ENCODE peak calls at places on chromosomes 2 and 18, in four cellular contexts. B is A549, K is WTC11, H is K562. P is an unnamed sample.

GRCh38 chr2:219522111-219523030 is 8.1 kb downstream of the ASIC4 start:
- DNase-seq in B (no peak), K (peak; percentile 78), H (peak; percentile 86), P (no peak)

GRCh38 chr2:98518106-98518505 is 73.4 kb downstream of the INPP4A start:
- DNase-seq in H (peak; percentile 45), B (no peak), K (peak; percentile 30), P (peak; percentile 55)

GRCh38 chr18:24446953-24447537 is 13.4 kb upstream of the HRH4 start:
- DNase-seq in K (no peak), B (no peak), H (no peak), P (no peak)

GRCh38 chr2:239157766-239158165 is 243.1 kb downstream of the HDAC4 start:
- DNase-seq in K (peak; percentile 82), B (peak; percentile 35), H (peak; percentile 41), P (no peak)

GRCh38 chr2:31950946-31951562 is 59.8 kb downstream of the MEMO1 start:
- DNase-seq in B (no peak), K (no peak), H (no peak), P (no peak)

GRCh38 chr2:187220100-187220499 is 228.0 kb downstream of the CALCRL start:
- DNase-seq in H (no peak), K (no peak), B (no peak), P (no peak)

GRCh38 chr2:126704434-126705165 is 48.6 kb downstream of the GYPC start:
- DNase-seq in K (no peak), B (no peak), H (no peak), P (no peak)

GRCh38 chr2:215797676-215798075 is 215.7 kb downstream of the MREG start:
- DNase-seq in K (no peak), B (no peak), H (no peak), P (no peak)

GRCh38 chr2:144650886-144651285 is 131.0 kb upstream of the ZEB2 start:
- DNase-seq in B (no peak), K (no peak), H (no peak), P (no peak)

GRCh38 chr2:235643680-235644117 is 149.9 kb downstream of the AGAP1 start:
- DNase-seq in B (no peak), H (peak; percentile 44), K (no peak), P (no peak)

GRCh38 chr2:47225061-47225783 is 70.1 kb upstream of the STPG4 start:
- DNase-seq in H (peak; percentile 77), B (no peak), K (no peak), P (peak; percentile 97)

GRCh38 chr2:77642339-77642738 is 120.2 kb upstream of the LRRTM4 start:
- DNase-seq in K (no peak), B (no peak), H (no peak), P (no peak)

GRCh38 chr2:20578895-20579825 is 71.7 kb downstream of the HS1BP3 start:
- DNase-seq in K (no peak), H (peak; percentile 93), B (peak; percentile 89), P (peak; percentile 100)

GRCh38 chr2:191593622-191594416 is 84.1 kb upstream of the NABP1 start:
- DNase-seq in B (peak; percentile 22), H (no peak), K (no peak), P (peak; percentile 63)

GRCh38 chr2:207901401-207901800 is 123.9 kb downstream of the PLEKHM3 start:
- DNase-seq in K (no peak), H (no peak), B (no peak), P (no peak)

GRCh38 chr2:193867454-193867853 is 1672.7 kb upstream of the TMEFF2 start:
- DNase-seq in K (no peak), H (no peak), B (no peak), P (no peak)

GRCh38 chr2:168174761-168175160 is 72.6 kb downstream of the STK39 start:
- DNase-seq in K (no peak), B (no peak), H (no peak), P (no peak)

GRCh38 chr18:41128545-41128944 is 826.5 kb upstream of the PIK3C3 start:
- DNase-seq in K (no peak), H (no peak), B (no peak), P (no peak)

GRCh38 chr2:120901213-120901612 is 165.5 kb downstream of the GLI2 start:
- DNase-seq in K (no peak), H (no peak), B (no peak), P (no peak)

GRCh38 chr2:68196120-68196716 is 38.5 kb downstream of the PNO1 start:
- DNase-seq in B (no peak), H (peak; percentile 50), K (peak; percentile 17), P (peak; percentile 16)

GRCh38 chr2:168439536-168439935 is 16.5 kb upstream of the CERS6 start:
- DNase-seq in H (no peak), K (no peak), B (no peak), P (no peak)

GRCh38 chr2:145931836-145932352 is 1412.0 kb upstream of the ZEB2 start:
- DNase-seq in H (no peak), K (no peak), B (no peak), P (no peak)

GRCh38 chr18:11407900-11408299 is 201.5 kb upstream of the SLC35G4 start:
- DNase-seq in K (no peak), B (no peak), H (no peak), P (no peak)

GRCh38 chr2:237025090-237025865 is 60.4 kb upstream of the COPS8 start:
- DNase-seq in B (peak; percentile 36), K (no peak), H (no peak), P (peak; percentile 80)

GRCh38 chr2:49028101-49028500 is 126.2 kb downstream of the FSHR start:
- DNase-seq in B (no peak), K (no peak), H (no peak), P (no peak)

GRCh38 chr18:49364821-49365220 is 95.6 kb downstream of the DYM start:
- DNase-seq in H (no peak), K (no peak), B (no peak), P (no peak)
- TF ChIP-seq NR3C1 in H (no peak), K (no peak), B (no peak), P (no peak)

DNA sequence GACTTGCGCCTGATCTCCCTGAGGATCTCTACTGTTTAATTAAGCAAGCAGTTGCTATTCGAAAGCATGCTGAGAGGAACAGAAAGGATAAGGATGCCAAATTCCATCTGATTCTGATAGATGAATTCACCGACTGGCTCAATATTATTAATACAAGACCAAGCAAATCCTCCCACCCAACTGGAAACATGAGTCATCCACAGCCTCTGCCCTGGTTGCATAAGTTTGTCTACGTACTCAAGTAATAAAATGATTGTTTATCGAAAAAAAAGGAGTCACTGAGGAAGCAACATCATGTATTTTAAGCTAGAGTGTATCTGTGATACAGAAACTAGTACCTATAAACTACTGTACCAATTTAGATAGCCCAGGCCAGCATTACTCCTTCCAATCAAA is 26.0 kb downstream of the ATAD2B start:
- DNase-seq in K (no peak), H (peak; percentile 32), B (no peak), P (peak; percentile 22)
- TF ChIP-seq NR3C1 in K (no peak), H (no peak), B (no peak), P (no peak)

DNA sequence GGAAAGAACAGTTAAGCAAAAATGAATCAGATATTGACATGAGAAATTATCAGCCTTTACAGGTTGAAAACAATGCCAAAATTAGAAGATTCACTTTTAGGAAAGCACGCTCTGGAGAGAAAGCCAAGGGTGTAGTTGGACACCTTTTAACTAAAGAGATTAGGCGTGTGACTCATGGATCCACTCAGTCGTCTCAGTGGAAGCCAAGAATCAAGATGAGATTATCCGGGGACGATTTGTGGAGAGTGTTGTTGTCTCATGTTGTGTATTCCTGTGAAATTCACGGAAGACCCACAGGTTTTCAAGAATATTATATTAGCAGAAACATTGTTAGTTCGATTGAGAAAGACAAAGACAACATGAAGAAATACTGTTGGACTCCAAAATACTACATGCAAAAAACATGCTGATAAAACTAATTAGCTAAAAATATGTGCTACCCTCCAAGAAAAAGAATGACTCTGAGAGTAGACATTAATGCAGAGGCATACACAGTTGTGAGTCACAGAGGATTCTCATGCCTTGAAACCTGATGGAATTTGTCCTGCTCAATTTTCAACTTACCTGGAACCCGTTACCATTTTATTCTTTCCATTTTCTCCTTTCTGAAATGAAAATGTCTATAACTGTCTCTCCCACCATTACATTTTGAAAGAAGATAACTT is 192.1 kb upstream of the RND3 start:
- DNase-seq in B (no peak), K (no peak), H (no peak), P (no peak)
- TF ChIP-seq NR3C1 in B (no peak), K (no peak), H (no peak), P (no peak)

GRCh38 chr18:28078849-28079248 is 98.1 kb downstream of the CDH2 start:
- DNase-seq in K (no peak), H (no peak), B (no peak), P (no peak)
- TF ChIP-seq NR3C1 in K (no peak), H (no peak), B (no peak), P (no peak)

P was measured in HepG2.